ENCODE peak calls at places on chromosomes 16 and 17, in five cellular contexts. J is CD4-positive, alpha-beta T cell; T is K562; N is mammary epithelial cell; F is endodermal cell. A is an unnamed sample.

GRCh38 chr17:75087558-75088453 is at the start of gene SLC16A5:
- DNase-seq in J (peak), T (peak), N (peak), F (peak), A (peak)

GRCh38 chr16:57600048-57600835 is 28.2 kb upstream of the ADGRG1 start:
- DNase-seq in J (no peak), T (peak), N (peak), F (peak), A (no peak)

GRCh38 chr17:52986056-52986662 is 827.6 kb upstream of the CA10 start:
- DNase-seq in J (no peak), T (no peak), N (no peak), F (peak), A (no peak)

GRCh38 chr16:10886739-10887269 is 9.8 kb downstream of the CIITA start:
- DNase-seq in J (no peak), T (no peak), N (no peak), F (no peak), A (no peak)

GRCh38 chr17:56602292-56603130 is 9.0 kb downstream of the NOG start:
- DNase-seq in J (peak), T (no peak), N (no peak), F (no peak), A (no peak)

GRCh38 chr17:14340968-14341412 is 40.1 kb downstream of the HS3ST3B1 start:
- DNase-seq in J (no peak), T (no peak), N (no peak), F (peak), A (no peak)

GRCh38 chr17:65531508-65532431 is 29.7 kb downstream of the AXIN2 start:
- DNase-seq in J (no peak), T (no peak), N (no peak), F (peak), A (no peak)

GRCh38 chr16:2913603-2914002 is 1.9 kb downstream of the FLYWCH1 start:
- DNase-seq in J (no peak), T (no peak), N (no peak), F (no peak), A (no peak)

GRCh38 chr17:80904036-80904435 is 87.6 kb upstream of the CHMP6 start:
- DNase-seq in J (no peak), T (no peak), N (no peak), F (no peak), A (no peak)

GRCh38 chr16:12896562-12896961 is 4.8 kb upstream of the SHISA9 start:
- DNase-seq in J (no peak), T (peak), N (peak), F (peak), A (no peak)

GRCh38 chr17:70181376-70181775 is 12.0 kb downstream of the KCNJ2 start:
- DNase-seq in J (no peak), T (no peak), N (no peak), F (no peak), A (no peak)

GRCh38 chr17:49576121-49576905 is 642 bp downstream of the NXPH3 start:
- DNase-seq in J (no peak), T (peak), N (peak), F (peak), A (no peak)

GRCh38 chr17:10171057-10171456 is 27.3 kb downstream of the GAS7 start:
- DNase-seq in J (no peak), T (no peak), N (no peak), F (no peak), A (no peak)

DNA sequence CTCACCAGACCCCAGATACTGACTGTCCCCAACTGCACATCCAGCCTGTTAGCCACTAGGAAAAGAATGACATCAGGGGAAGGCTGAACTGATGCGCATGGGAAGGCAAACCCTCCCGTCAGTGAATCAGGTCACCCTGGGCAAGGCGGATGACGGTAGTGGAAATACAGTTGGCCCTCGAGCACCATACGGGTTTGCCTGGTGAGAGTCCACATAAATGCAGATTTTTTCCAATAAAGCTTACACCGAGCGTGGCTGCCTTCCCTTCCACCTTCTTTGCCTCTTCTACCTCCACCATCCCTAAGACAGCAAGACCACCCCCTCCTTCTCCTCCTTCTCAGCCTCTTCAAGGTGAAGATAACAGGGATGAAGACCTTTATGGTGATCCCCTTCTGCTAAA is 236.1 kb upstream of the TNRC6C start:
- DNase-seq in J (no peak), T (no peak), N (no peak), F (peak), A (no peak)
- H3K27ac ChIP-seq in J (no peak), T (no peak), N (no peak), F (no peak), A (no peak)

GRCh38 chr16:82169861-82170845 is at the start of gene MPHOSPH6:
- DNase-seq in J (peak), T (peak), N (peak), F (peak), A (peak)
- TF ChIP-seq CTCF in J (no peak), T (no peak), N (no peak), F (peak), A (no peak)

GRCh38 chr17:62014526-62014925 is 50.6 kb downstream of the MED13 start:
- DNase-seq in J (no peak), T (no peak), N (no peak), F (no peak), A (no peak)

GRCh38 chr17:62017496-62017895 is 47.6 kb downstream of the MED13 start:
- DNase-seq in J (no peak), T (no peak), N (peak), F (no peak), A (no peak)

DNA sequence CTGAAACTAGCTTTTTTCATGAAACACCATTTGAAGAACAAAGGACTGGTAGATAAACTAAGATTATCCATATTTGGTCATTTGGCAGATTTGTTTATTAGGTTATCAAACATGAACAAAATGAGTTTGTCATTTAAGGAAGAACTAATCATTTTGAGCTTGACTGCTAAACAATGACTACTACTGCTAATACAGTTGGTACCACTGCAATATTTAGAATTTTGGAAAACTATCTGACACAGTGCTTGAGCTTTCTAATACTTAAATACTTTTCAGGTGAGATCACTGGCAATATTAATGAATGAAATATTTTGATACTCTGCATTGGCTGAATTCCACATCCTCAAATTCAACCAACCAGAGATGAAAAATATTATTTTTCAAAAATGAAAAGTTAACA is 47.2 kb downstream of the MED13 start:
- DNase-seq in J (no peak), T (no peak), N (peak), F (no peak), A (no peak)
- H3K27ac ChIP-seq in J (no peak), T (no peak), N (peak), F (no peak), A (no peak)

GRCh38 chr17:76529643-76530488 is 7.6 kb downstream of the CYGB start:
- DNase-seq in J (no peak), T (peak), N (peak), F (peak), A (no peak)

GRCh38 chr17:76528156-76528527 is 9.4 kb downstream of the CYGB start:
- DNase-seq in J (no peak), T (no peak), N (no peak), F (no peak), A (peak)

GRCh38 chr17:76529224-76529642 is 8.3 kb downstream of the CYGB start:
- DNase-seq in J (no peak), T (no peak), N (peak), F (no peak), A (no peak)

GRCh38 chr17:76528528-76529223 is 8.8 kb downstream of the CYGB start:
- DNase-seq in J (no peak), T (peak), N (no peak), F (no peak), A (no peak)

DNA sequence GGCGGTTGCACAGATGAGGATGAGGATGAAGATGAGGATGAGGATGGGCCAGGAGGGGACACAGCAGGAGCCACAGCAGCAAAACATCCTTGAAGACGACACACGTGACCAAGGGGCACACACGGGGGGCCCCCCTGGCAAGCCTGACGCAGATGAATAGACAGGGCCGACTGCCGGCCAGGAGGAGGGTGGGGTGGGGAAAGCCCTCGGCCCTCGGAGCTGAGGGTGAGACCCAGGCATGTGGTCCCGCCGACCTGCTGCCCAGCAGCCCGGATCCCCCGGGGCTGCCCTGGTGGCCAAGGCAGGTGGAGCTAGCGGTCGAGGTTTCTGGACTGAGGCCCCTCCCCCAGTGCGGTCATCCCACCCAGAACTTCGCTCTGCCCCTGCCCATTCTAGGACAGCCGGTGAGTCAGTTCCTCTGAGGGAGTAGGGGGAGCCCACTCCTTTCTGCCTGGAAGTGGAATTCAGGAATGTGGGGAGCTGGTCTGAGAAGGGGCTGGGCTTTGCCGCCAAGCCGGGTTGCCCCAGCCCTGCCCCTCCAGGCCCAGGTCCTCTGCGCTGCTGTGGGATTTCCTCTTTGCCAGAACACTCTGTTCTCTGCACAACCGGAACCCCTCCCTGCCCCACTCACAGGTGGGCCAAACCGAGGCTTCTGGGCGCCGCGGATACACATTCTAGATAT is 9.9 kb downstream of the CYGB start:
- DNase-seq in J (peak), T (peak), N (peak), F (peak), A (no peak)
- TF ChIP-seq CTCF in J (no peak), T (no peak), N (no peak), F (peak), A (no peak)

GRCh38 chr16:386641-387156 is 4.9 kb upstream of the PGAP6 start:
- DNase-seq in J (no peak), T (no peak), N (no peak), F (no peak), A (no peak)

GRCh38 chr16:391885-392335 is 5.1 kb upstream of the NME4 start:
- DNase-seq in J (peak), T (peak), N (peak), F (peak), A (peak)

GRCh38 chr16:383326-384020 is 1.7 kb upstream of the PGAP6 start:
- DNase-seq in J (peak), T (no peak), N (peak), F (peak), A (no peak)

GRCh38 chr16:392450-393027 is 4.5 kb upstream of the NME4 start:
- DNase-seq in J (no peak), T (no peak), N (no peak), F (no peak), A (no peak)

GRCh38 chr16:389317-389716 is 7.5 kb upstream of the PGAP6 start:
- DNase-seq in J (no peak), T (no peak), N (no peak), F (no peak), A (no peak)
- H3K27ac ChIP-seq in J (no peak), T (no peak), N (no peak), F (no peak), A (no peak)

GRCh38 chr17:19321481-19322128 is 40.9 kb downstream of the B9D1 start:
- DNase-seq in J (no peak), T (no peak), N (no peak), F (peak), A (no peak)
- TF ChIP-seq CTCF in J (no peak), T (no peak), N (no peak), F (peak), A (no peak)

GRCh38 chr17:39144414-39144813 is 7.0 kb downstream of the PLXDC1 start:
- DNase-seq in J (no peak), T (no peak), N (peak), F (no peak), A (no peak)
- H3K27ac ChIP-seq in J (no peak), T (no peak), N (no peak), F (no peak), A (no peak)

GRCh38 chr17:45794840-45795239 is 10.7 kb downstream of the CRHR1 start:
- DNase-seq in J (no peak), T (no peak), N (no peak), F (peak), A (no peak)
- TF ChIP-seq CTCF in J (no peak), T (peak), N (peak), F (peak), A (no peak)

DNA sequence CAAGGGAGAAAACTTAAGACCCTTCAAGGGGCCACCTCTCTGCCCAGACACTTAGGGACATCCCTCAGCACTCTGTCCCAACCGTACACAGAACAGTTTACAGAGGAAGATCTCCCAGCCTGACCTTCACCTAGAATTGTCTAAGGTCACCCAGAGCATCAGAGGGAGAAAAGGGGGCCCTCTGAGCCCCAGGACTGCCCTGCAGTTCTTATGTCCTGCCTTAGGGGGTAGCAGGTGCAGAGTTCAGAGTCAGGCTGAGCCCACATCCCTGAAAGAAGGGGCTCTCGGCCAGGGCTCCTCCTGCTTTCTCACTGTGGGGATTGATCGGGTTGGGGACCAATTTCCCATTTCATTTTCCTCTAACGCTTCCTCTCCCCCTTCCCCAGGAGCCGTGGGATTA is 15.4 kb downstream of the CA4 start:
- DNase-seq in J (no peak), T (no peak), N (no peak), F (peak), A (no peak)
- H3K27ac ChIP-seq in J (no peak), T (no peak), N (no peak), F (no peak), A (no peak)

A was measured in CD8-positive, alpha-beta T cell.